ENCODE peak calls at places on chromosomes 16 and 17, in seven cellular contexts. V is iPS DF 6.9; Q is mesendoderm; T is left ventricle myocardium inferior; N is ovary; C is CD8-positive, alpha-beta T cell; Y is lower lobe of right lung. Z is an unnamed sample. For H3K4me1, the result is how much of the 10 kb centered on the place peaks cover.

GRCh38 chr16:11061629-11062270 is 117.4 kb downstream of the CLEC16A start:
- DNase-seq in V (no peak), Q (no peak), T (no peak), N (no peak), C (no peak), Y (no peak), Z (no peak)

GRCh38 chr17:17351901-17352781 is 49.0 kb downstream of the NT5M start:
- DNase-seq in V (no peak), Q (peak), T (peak), N (no peak), C (no peak), Y (no peak), Z (no peak)

GRCh38 chr17:59111539-59111938 is 4.9 kb upstream of the TRIM37 start:
- DNase-seq in V (no peak), Q (no peak), T (no peak), N (no peak), C (no peak), Y (no peak), Z (no peak)

GRCh38 chr16:68259421-68259820 is 4.9 kb upstream of the SLC7A6 start:
- DNase-seq in V (no peak), Q (no peak), T (peak), N (no peak), C (no peak), Y (no peak), Z (no peak)

GRCh38 chr17:12631076-12631475 is 34.6 kb upstream of the MYOCD start:
- DNase-seq in V (no peak), Q (no peak), T (no peak), N (no peak), C (no peak), Y (no peak), Z (no peak)

GRCh38 chr17:8894673-8895578 is 27.5 kb upstream of the PIK3R6 start:
- DNase-seq in V (peak), Q (peak), T (peak), N (no peak), C (peak), Y (no peak), Z (peak)

GRCh38 chr17:27340990-27341595 is 47.2 kb downstream of the WSB1 start:
- DNase-seq in V (no peak), Q (no peak), T (no peak), N (no peak), C (no peak), Y (no peak), Z (no peak)

GRCh38 chr16:678858-679807 is 1.1 kb upstream of the STUB1 start:
- DNase-seq in V (no peak), Q (peak), T (peak), N (peak), C (peak), Y (peak), Z (peak)

GRCh38 chr16:61435356-61435755 is 600.9 kb downstream of the CDH8 start:
- DNase-seq in V (no peak), Q (no peak), T (no peak), N (no peak), C (no peak), Y (no peak), Z (no peak)

GRCh38 chr17:45907720-45908395 is 13.5 kb downstream of the MAPT start:
- DNase-seq in V (no peak), Q (no peak), T (no peak), N (no peak), C (no peak), Y (no peak), Z (no peak)

GRCh38 chr17:11209906-11210305 is 31.1 kb upstream of the SHISA6 start:
- DNase-seq in V (no peak), Q (no peak), T (no peak), N (no peak), C (no peak), Y (no peak), Z (no peak)

GRCh38 chr16:17510532-17510931 is 39.8 kb upstream of the XYLT1 start:
- DNase-seq in V (no peak), Q (no peak), T (no peak), N (no peak), C (no peak), Y (no peak), Z (no peak)

GRCh38 chr17:10771142-10771541 is 32.8 kb downstream of the TMEM238L start:
- DNase-seq in V (no peak), Q (no peak), T (no peak), N (no peak), C (no peak), Y (no peak), Z (no peak)

GRCh38 chr16:51888534-51888933 is 658.4 kb downstream of the TOX3 start:
- DNase-seq in V (no peak), Q (no peak), T (no peak), N (no peak), C (no peak), Y (no peak), Z (no peak)

GRCh38 chr16:51359141-51359960 is 208.3 kb upstream of the SALL1 start:
- DNase-seq in V (no peak), Q (peak), T (peak), N (peak), C (no peak), Y (no peak), Z (no peak)

DNA sequence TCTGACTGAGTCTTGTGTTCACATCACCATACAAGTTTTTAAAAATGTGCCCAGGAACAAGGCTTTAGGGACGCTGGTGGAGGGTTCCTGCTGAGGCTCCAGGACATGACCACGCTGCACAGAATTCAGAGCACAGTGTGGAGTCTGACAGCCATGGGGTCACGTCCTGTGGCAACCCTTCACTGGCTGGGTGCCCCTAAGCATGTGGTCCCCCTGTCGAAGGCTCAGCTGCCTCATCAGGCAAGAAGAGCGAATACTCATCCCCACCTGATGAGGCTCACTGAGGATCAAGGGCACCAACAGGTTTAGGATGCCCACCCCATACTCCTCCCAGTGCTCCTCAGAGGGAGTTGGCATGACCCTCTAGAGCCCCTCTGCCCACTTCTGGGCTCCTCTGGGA is 5.9 kb downstream of the PNMT start:
- DNase-seq in V (no peak), Q (no peak), T (no peak), N (no peak), C (no peak), Y (no peak), Z (no peak)
- H3K4me1 ChIP-seq in V (under half), Q (under half), T (half or more), N (under half), C (under half), Y (under half), Z (under half)

GRCh38 chr17:78132767-78133178 is 2.2 kb downstream of the TMC8 start:
- DNase-seq in V (no peak), Q (no peak), T (no peak), N (no peak), C (no peak), Y (no peak), Z (no peak)

GRCh38 chr17:78130439-78131101 is at the start of gene TMC8:
- DNase-seq in V (no peak), Q (peak), T (no peak), N (no peak), C (peak), Y (no peak), Z (no peak)

GRCh38 chr17:78131172-78132085 is 858 bp downstream of the TMC8 start:
- DNase-seq in V (no peak), Q (no peak), T (no peak), N (no peak), C (peak), Y (no peak), Z (no peak)

GRCh38 chr17:78133179-78133951 is 2.8 kb downstream of the TMC8 start:
- DNase-seq in V (no peak), Q (no peak), T (no peak), N (no peak), C (no peak), Y (no peak), Z (no peak)

DNA sequence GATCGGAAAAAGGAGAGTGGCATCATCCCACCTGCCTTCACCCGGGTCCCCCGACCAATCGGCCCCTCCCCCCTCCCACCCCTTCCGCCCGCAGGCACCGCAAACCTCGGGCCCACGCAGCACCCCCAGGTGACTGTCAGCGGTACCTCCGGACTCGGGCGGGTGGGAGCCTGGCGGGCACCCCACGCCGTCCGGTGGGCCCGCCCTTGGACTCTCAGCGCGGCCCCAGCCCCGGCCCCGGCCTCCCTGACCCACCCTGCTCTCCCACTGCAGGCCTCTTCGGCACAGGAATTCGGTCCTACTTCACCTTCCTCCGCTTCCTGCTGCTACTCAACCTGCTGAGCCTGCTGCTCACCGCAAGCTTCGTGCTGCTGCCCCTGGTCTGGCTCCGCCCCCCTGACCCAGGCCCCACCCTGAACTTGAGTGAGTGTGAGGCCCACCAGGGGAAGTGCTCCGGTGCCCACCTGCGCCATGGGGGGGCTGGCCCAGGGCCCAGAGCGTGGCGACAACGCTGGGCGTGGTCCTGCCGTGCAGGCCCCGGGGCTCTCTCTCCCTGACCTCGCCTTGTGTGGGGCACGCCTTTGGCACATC is 1.6 kb downstream of the TMC8 start:
- DNase-seq in V (no peak), Q (peak), T (no peak), N (no peak), C (peak), Y (peak), Z (no peak)
- H3K4me1 ChIP-seq in V (under half), Q (under half), T (half or more), N (under half), C (half or more), Y (half or more), Z (under half)

GRCh38 chr17:7840441-7840840 is 6.4 kb downstream of the KDM6B start:
- DNase-seq in V (no peak), Q (no peak), T (no peak), N (no peak), C (no peak), Y (no peak), Z (no peak)
- H3K4me1 ChIP-seq in V (under half), Q (under half), T (half or more), N (under half), C (half or more), Y (half or more), Z (half or more)

GRCh38 chr17:77571141-77571540 is 387.4 kb upstream of the TNRC6C start:
- DNase-seq in V (no peak), Q (no peak), T (no peak), N (no peak), C (no peak), Y (peak), Z (no peak)

GRCh38 chr17:77572065-77572601 is 386.4 kb upstream of the TNRC6C start:
- DNase-seq in V (no peak), Q (peak), T (no peak), N (no peak), C (no peak), Y (peak), Z (no peak)

GRCh38 chr17:77570565-77570898 is 388.0 kb upstream of the TNRC6C start:
- DNase-seq in V (no peak), Q (no peak), T (no peak), N (no peak), C (no peak), Y (peak), Z (no peak)

GRCh38 chr17:77572851-77573250 is 385.7 kb upstream of the TNRC6C start:
- DNase-seq in V (no peak), Q (no peak), T (no peak), N (no peak), C (no peak), Y (peak), Z (no peak)

GRCh38 chr17:77571562-77571981 is 386.9 kb upstream of the TNRC6C start:
- DNase-seq in V (no peak), Q (no peak), T (no peak), N (no peak), C (peak), Y (peak), Z (peak)
- H3K4me1 ChIP-seq in V (under half), Q (under half), T (under half), N (under half), C (under half), Y (under half), Z (under half)

DNA sequence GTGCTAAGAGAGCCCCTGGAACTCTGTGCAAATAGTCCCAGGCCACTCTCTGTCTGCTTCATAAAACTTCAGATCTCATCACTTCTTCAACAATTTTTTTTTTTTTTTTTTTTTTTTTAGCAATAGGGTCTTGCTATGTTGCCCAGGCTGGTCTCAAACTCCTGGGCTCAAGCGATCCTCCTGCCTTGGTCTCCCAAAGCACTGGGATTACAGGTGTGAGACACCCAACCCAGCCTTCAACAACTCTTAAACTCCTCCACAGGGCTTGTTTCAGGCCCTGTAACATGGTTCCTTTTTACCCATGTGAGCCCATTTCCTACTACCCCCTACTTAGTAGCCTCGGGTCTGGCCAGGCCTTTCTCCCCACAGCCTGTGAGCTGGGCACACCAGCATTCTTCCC is 39.3 kb upstream of the ICAM2 start:
- DNase-seq in V (no peak), Q (no peak), T (no peak), N (no peak), C (no peak), Y (no peak), Z (no peak)
- H3K4me1 ChIP-seq in V (under half), Q (under half), T (under half), N (under half), C (under half), Y (under half), Z (under half)

GRCh38 chr17:41785091-41785875 is 1.2 kb downstream of the JUP start:
- DNase-seq in V (no peak), Q (peak), T (no peak), N (no peak), C (no peak), Y (no peak), Z (no peak)
- H3K4me1 ChIP-seq in V (under half), Q (under half), T (half or more), N (under half), C (under half), Y (half or more), Z (under half)